ENCODE peak calls at places on chromosomes 1 and 21, in four cellular contexts. R is A549, L is testis, I is tibial nerve. N is an unnamed sample.

GRCh38 chr1:57337623-57338022 is 86.2 kb downstream of the DAB1 start:
- DNase-seq in R (no peak), L (no peak), I (no peak), N (no peak)

GRCh38 chr1:54816130-54816529 is 15.0 kb upstream of the TTC22 start:
- DNase-seq in R (no peak), L (peak), I (no peak), N (no peak)

GRCh38 chr1:27816921-27817630 is 13.5 kb upstream of the PPP1R8 start:
- DNase-seq in R (no peak), L (no peak), I (no peak), N (no peak)

GRCh38 chr1:225766967-225767413 is 10.6 kb upstream of the SRP9 start:
- DNase-seq in R (no peak), L (no peak), I (no peak), N (peak)

GRCh38 chr21:42873096-42873495 is 6.2 kb downstream of the WDR4 start:
- DNase-seq in R (no peak), L (no peak), I (no peak), N (no peak)

GRCh38 chr1:43396059-43396458 is 6.4 kb downstream of the SZT2 start:
- DNase-seq in R (no peak), L (no peak), I (no peak), N (no peak)

GRCh38 chr1:10626011-10626731 is 151.4 kb downstream of the PEX14 start:
- DNase-seq in R (no peak), L (no peak), I (no peak), N (no peak)

GRCh38 chr1:86704972-86705632 is 726 bp downstream of the SH3GLB1 start:
- DNase-seq in R (peak), L (peak), I (peak), N (peak)

GRCh38 chr1:194476872-194477271 is 1290.5 kb upstream of the B3GALT2 start:
- DNase-seq in R (no peak), L (no peak), I (no peak), N (no peak)

GRCh38 chr1:87176514-87176913 is 152.2 kb upstream of the LMO4 start:
- DNase-seq in R (no peak), L (no peak), I (no peak), N (no peak)

GRCh38 chr1:167401260-167401873 is 117.0 kb downstream of the CD247 start:
- DNase-seq in R (peak), L (peak), I (no peak), N (peak)

GRCh38 chr1:206507395-206508129 is at the start of gene RASSF5:
- DNase-seq in R (peak), L (peak), I (peak), N (peak)

GRCh38 chr1:6280761-6281451 is 20.0 kb upstream of the GPR153 start:
- DNase-seq in R (peak), L (peak), I (no peak), N (peak)

GRCh38 chr1:156508205-156508954 is 7.8 kb upstream of the MEF2D start:
- DNase-seq in R (no peak), L (peak), I (peak), N (no peak)

GRCh38 chr1:115373305-115373704 is 35.3 kb upstream of the NGF start:
- DNase-seq in R (no peak), L (no peak), I (no peak), N (no peak)

GRCh38 chr1:200213392-200213791 is 185.9 kb downstream of the NR5A2 start:
- DNase-seq in R (no peak), L (no peak), I (no peak), N (no peak)

GRCh38 chr1:180675586-180675985 is 43.8 kb downstream of the XPR1 start:
- DNase-seq in R (no peak), L (no peak), I (no peak), N (no peak)

GRCh38 chr1:65069186-65069585 is 78.8 kb upstream of the AK4 start:
- DNase-seq in R (no peak), L (no peak), I (no peak), N (no peak)

GRCh38 chr1:198467907-198468306 is 72.6 kb downstream of the ATP6V1G3 start:
- DNase-seq in R (no peak), L (no peak), I (no peak), N (no peak)

GRCh38 chr1:65281846-65282245 is 27.5 kb upstream of the DNAJC6 start:
- DNase-seq in R (no peak), L (no peak), I (no peak), N (no peak)

GRCh38 chr21:17391811-17392340 is 121.0 kb upstream of the CXADR start:
- DNase-seq in R (no peak), L (no peak), I (no peak), N (no peak)

GRCh38 chr21:21860888-21861287 is 862.7 kb downstream of the NCAM2 start:
- DNase-seq in R (no peak), L (no peak), I (no peak), N (no peak)

GRCh38 chr1:210650403-210650802 is 321.7 kb downstream of the HHAT start:
- DNase-seq in R (no peak), L (no peak), I (no peak), N (no peak)

GRCh38 chr1:65820983-65821382 is 28.3 kb downstream of the PDE4B start:
- DNase-seq in R (no peak), L (no peak), I (no peak), N (no peak)

GRCh38 chr1:58745666-58746065 is 38.2 kb downstream of the JUN start:
- DNase-seq in R (no peak), L (no peak), I (no peak), N (no peak)

GRCh38 chr1:34460193-34460592 is 283.5 kb downstream of the C1orf94 start:
- DNase-seq in R (peak), L (peak), I (no peak), N (peak)

GRCh38 chr21:44413566-44414290 is 41.6 kb upstream of the LRRC3 start:
- DNase-seq in R (no peak), L (no peak), I (no peak), N (no peak)

GRCh38 chr1:205590777-205591513 is 40.9 kb downstream of the ELK4 start:
- DNase-seq in R (no peak), L (no peak), I (no peak), N (no peak)

GRCh38 chr1:165408518-165408917 is 36.4 kb downstream of the RXRG start:
- DNase-seq in R (peak), L (peak), I (no peak), N (peak)

GRCh38 chr1:154502742-154503111 is 515 bp upstream of the SHE start:
- DNase-seq in R (no peak), L (peak), I (no peak), N (no peak)

GRCh38 chr1:27057801-27058647 is 45.4 kb upstream of the TENT5B start:
- DNase-seq in R (no peak), L (no peak), I (no peak), N (no peak)

GRCh38 chr1:28910379-28911125 is 3.8 kb upstream of the EPB41 start:
- DNase-seq in R (no peak), L (no peak), I (no peak), N (no peak)

DNA sequence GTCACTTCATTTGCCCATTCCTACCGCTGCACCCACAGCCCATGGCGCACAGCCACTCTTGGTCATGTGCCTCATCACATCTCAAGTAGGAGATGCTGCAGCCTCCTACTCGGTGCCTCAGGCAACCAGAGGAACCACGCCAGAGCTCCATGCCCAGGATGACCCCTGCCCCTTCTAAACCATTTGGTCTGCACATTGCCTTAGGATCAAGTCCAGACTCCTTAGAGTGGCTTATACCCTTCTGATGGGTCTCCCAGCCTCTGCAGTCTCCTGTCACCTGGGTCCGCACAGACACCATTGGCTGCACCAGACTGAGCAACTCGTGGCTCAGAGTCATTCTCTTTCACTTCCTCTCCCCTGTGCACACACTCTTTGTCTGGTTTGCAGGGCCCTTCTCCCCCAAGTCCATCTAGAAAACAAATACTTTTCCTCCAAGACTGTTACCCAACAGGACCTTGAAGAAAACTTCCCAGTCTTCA is 2.2 kb upstream of the ADORA3 start:
- DNase-seq in R (no peak), L (no peak), I (no peak), N (no peak)
- TF ChIP-seq POLR2A in R (no peak), L (no peak), I (no peak), N (no peak)

GRCh38 chr1:231626535-231626950 is at the start of gene DISC1:
- DNase-seq in R (peak), L (peak), I (peak), N (peak)
- TF ChIP-seq POLR2A in R (no peak), L (no peak), I (no peak), N (no peak)

GRCh38 chr1:40394456-40395172 is 21.1 kb downstream of the SMAP2 start:
- DNase-seq in R (no peak), L (no peak), I (no peak), N (no peak)
- TF ChIP-seq POLR2A in R (no peak), L (no peak), I (no peak), N (no peak)

GRCh38 chr1:109655624-109656519 is at the start of gene GSTM4:
- DNase-seq in R (peak), L (peak), I (peak), N (peak)
- TF ChIP-seq POLR2A in R (peak), L (no peak), I (peak), N (peak)

DNA sequence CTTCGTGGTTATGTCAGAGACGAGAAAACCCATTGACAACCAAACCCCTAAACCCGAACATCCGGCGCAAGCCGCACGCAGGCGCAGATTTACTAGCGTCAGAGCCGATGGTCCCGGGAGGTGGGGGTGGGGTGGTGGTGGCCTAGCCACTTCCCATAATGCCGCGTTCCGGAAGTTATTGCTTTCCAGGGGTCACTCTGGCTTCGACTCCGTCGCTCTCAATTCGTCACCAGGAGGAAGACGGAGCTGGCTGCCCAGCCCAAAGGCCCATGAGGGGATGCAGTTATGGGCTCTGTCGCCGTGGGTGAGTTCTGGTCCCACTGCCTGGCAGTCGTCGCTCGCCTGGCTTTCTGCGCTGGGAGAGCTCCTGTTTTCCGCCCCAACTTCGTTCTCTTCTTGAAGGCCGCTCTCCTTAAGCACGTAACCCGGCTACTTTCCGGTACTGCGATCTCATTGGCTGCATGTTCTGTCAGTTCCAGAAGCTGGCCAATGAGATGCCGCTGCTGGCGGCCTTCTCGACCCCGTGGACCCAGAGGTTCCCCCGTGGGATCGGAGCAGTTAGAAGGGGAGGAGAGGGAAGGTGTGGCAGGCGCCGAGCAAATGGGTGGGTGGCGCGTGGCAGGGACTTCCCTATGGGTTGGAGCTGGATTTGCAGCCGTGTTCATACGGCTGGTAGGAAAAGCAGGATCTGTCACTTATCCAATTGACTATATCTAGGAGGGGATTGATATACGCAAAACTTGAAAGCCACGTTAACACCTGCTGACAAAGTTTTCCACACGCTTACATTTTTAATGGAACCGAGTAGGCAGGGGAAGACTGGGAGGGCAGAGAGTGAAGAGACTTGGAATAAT is at the start of gene USP16:
- DNase-seq in R (peak), L (peak), I (peak), N (peak)
- TF ChIP-seq POLR2A in R (peak), L (no peak), I (peak), N (peak)

GRCh38 chr1:236021424-236022135 is 43.3 kb downstream of the NID1 start:
- DNase-seq in R (no peak), L (peak), I (no peak), N (no peak)

GRCh38 chr1:236016083-236016482 is 48.8 kb downstream of the NID1 start:
- DNase-seq in R (no peak), L (peak), I (peak), N (no peak)

GRCh38 chr1:236016782-236017400 is 48.0 kb downstream of the NID1 start:
- DNase-seq in R (peak), L (no peak), I (no peak), N (no peak)

GRCh38 chr1:236020359-236021000 is 44.4 kb downstream of the NID1 start:
- DNase-seq in R (no peak), L (no peak), I (no peak), N (no peak)

DNA sequence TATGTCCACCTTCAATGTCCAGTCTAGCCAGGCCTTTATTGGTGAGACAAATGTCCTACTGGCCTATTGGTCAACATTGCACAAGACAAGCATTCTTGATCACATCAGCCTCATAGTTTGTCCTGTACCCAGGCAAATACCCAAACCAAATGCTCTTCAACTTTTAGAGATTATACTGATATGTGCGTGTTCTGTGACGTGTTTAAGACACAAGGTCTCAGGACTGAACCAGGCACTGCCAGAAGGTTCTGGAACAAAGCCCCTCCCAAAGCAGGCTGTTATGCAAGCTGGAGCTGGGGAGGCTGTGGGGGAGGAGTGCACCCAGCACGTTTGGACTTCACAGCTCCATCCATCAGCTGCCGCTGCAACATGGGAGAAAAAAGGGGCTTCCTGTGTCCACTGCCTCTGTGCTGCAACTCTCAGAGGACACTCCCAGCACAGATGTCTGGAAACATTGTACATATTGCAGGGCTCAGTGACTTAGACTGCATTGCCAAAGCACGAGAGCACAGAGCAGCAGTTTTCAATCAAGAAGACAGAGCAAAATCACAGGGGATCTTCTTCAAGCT is 45.9 kb downstream of the NID1 start:
- DNase-seq in R (no peak), L (peak), I (peak), N (no peak)
- TF ChIP-seq POLR2A in R (no peak), L (no peak), I (peak), N (no peak)